ENCODE peak calls at places on chromosomes 1 and 21, in eight cellular contexts. D, I, G, B, Y, N, C and H are unnamed samples.

GRCh38 chr1:64235133-64235532 is 31.7 kb downstream of the UBE2U start:
- DNase-seq in D (no peak), I (no peak), G (peak), B (no peak), Y (peak), N (no peak), C (no peak), H (no peak)

GRCh38 chr1:24952413-24952841 is 22.4 kb upstream of the RUNX3 start:
- DNase-seq in D (no peak), I (no peak), G (no peak), B (peak), Y (no peak), N (peak), C (no peak), H (no peak)

GRCh38 chr1:23798662-23799142 is 1.9 kb downstream of the GALE start:
- DNase-seq in D (no peak), I (no peak), G (no peak), B (no peak), Y (no peak), N (no peak), C (no peak), H (no peak)

GRCh38 chr1:86822463-86822862 is 91.5 kb downstream of the SELENOF start:
- DNase-seq in D (no peak), I (no peak), G (no peak), B (no peak), Y (no peak), N (peak), C (no peak), H (no peak)

GRCh38 chr1:48741380-48741779 is 35.3 kb downstream of the BEND5 start:
- DNase-seq in D (no peak), I (no peak), G (no peak), B (no peak), Y (no peak), N (no peak), C (no peak), H (no peak)

GRCh38 chr1:21868941-21869454 is 56.9 kb downstream of the LDLRAD2 start:
- DNase-seq in D (no peak), I (no peak), G (no peak), B (no peak), Y (no peak), N (no peak), C (no peak), H (no peak)

GRCh38 chr1:158145173-158145719 is 35.4 kb upstream of the CD1D start:
- DNase-seq in D (no peak), I (peak), G (peak), B (peak), Y (peak), N (no peak), C (no peak), H (peak)

GRCh38 chr1:171610385-171610784 is 11.7 kb upstream of the MYOCOS start:
- DNase-seq in D (no peak), I (peak), G (no peak), B (no peak), Y (peak), N (peak), C (no peak), H (no peak)

GRCh38 chr1:225526878-225527277 is 99.0 kb upstream of the LBR start:
- DNase-seq in D (no peak), I (no peak), G (no peak), B (no peak), Y (peak), N (no peak), C (no peak), H (no peak)

GRCh38 chr1:36204347-36204909 is 19.8 kb upstream of the THRAP3 start:
- DNase-seq in D (no peak), I (peak), G (peak), B (no peak), Y (peak), N (no peak), C (no peak), H (peak)

GRCh38 chr1:36446261-36446660 is 4.0 kb downstream of the OSCP1 start:
- DNase-seq in D (no peak), I (no peak), G (no peak), B (peak), Y (no peak), N (peak), C (no peak), H (no peak)

GRCh38 chr1:156692958-156693857 is 12.2 kb downstream of the CRABP2 start:
- DNase-seq in D (no peak), I (no peak), G (peak), B (no peak), Y (no peak), N (no peak), C (no peak), H (peak)

GRCh38 chr1:240337795-240338194 is 246.1 kb downstream of the FMN2 start:
- DNase-seq in D (peak), I (peak), G (peak), B (peak), Y (peak), N (no peak), C (no peak), H (no peak)

GRCh38 chr1:109389638-109390341 is 7.9 kb downstream of the SORT1 start:
- DNase-seq in D (no peak), I (no peak), G (no peak), B (no peak), Y (no peak), N (peak), C (no peak), H (no peak)

GRCh38 chr1:13583964-13584791 is 546 bp downstream of the PDPN start:
- DNase-seq in D (no peak), I (peak), G (peak), B (no peak), Y (peak), N (no peak), C (no peak), H (no peak)

GRCh38 chr1:100624886-100625430 is 87.0 kb downstream of the GPR88 start:
- DNase-seq in D (no peak), I (peak), G (no peak), B (no peak), Y (no peak), N (no peak), C (no peak), H (no peak)

GRCh38 chr1:111596499-111596898 is 23.1 kb upstream of the RAP1A start:
- DNase-seq in D (no peak), I (no peak), G (no peak), B (no peak), Y (no peak), N (no peak), C (no peak), H (no peak)

GRCh38 chr21:31479222-31479621 is 135.2 kb upstream of the TIAM1 start:
- DNase-seq in D (no peak), I (no peak), G (no peak), B (no peak), Y (no peak), N (no peak), C (no peak), H (no peak)

GRCh38 chr1:46413596-46413985 is 19.5 kb downstream of the FAAH start:
- DNase-seq in D (no peak), I (no peak), G (no peak), B (peak), Y (peak), N (no peak), C (no peak), H (no peak)

GRCh38 chr21:26686278-26686677 is 113.2 kb upstream of the CYYR1 start:
- DNase-seq in D (no peak), I (peak), G (no peak), B (peak), Y (peak), N (no peak), C (no peak), H (no peak)

GRCh38 chr1:64183985-64184440 is 19.4 kb upstream of the UBE2U start:
- DNase-seq in D (no peak), I (peak), G (no peak), B (peak), Y (peak), N (no peak), C (no peak), H (no peak)

GRCh38 chr1:52915211-52915854 is 6.2 kb downstream of the ECHDC2 start:
- DNase-seq in D (no peak), I (no peak), G (no peak), B (no peak), Y (no peak), N (no peak), C (no peak), H (no peak)

GRCh38 chr1:8584316-8584715 is 233.1 kb downstream of the RERE start:
- DNase-seq in D (no peak), I (no peak), G (no peak), B (no peak), Y (no peak), N (no peak), C (no peak), H (no peak)

GRCh38 chr1:239308701-239309333 is 77.6 kb upstream of the CHRM3 start:
- DNase-seq in D (no peak), I (no peak), G (peak), B (peak), Y (peak), N (peak), C (no peak), H (no peak)

GRCh38 chr1:10497109-10497508 is 22.4 kb downstream of the PEX14 start:
- DNase-seq in D (no peak), I (no peak), G (no peak), B (no peak), Y (no peak), N (no peak), C (no peak), H (no peak)

GRCh38 chr1:27388337-27389005 is 4.0 kb upstream of the GPR3 start:
- DNase-seq in D (no peak), I (peak), G (peak), B (peak), Y (peak), N (peak), C (no peak), H (peak)

GRCh38 chr1:231643333-231644237 is 17.0 kb downstream of the DISC1 start:
- DNase-seq in D (no peak), I (no peak), G (no peak), B (no peak), Y (no peak), N (no peak), C (no peak), H (no peak)

GRCh38 chr1:225919906-225920305 is 4.1 kb downstream of the PYCR2 start:
- DNase-seq in D (no peak), I (peak), G (peak), B (peak), Y (peak), N (peak), C (peak), H (peak)

GRCh38 chr1:37037675-37038074 is 3.4 kb upstream of the GRIK3 start:
- DNase-seq in D (no peak), I (no peak), G (no peak), B (no peak), Y (no peak), N (no peak), C (no peak), H (no peak)

GRCh38 chr1:160625321-160625720 is 21.5 kb downstream of the SLAMF1 start:
- DNase-seq in D (no peak), I (no peak), G (no peak), B (no peak), Y (no peak), N (no peak), C (no peak), H (no peak)

GRCh38 chr1:211828584-211829342 is 1.8 kb downstream of the LPGAT1 start:
- DNase-seq in D (no peak), I (peak), G (peak), B (peak), Y (no peak), N (no peak), C (no peak), H (no peak)